ENCODE peak calls at places on chromosomes 16 and 17, in ten cellular contexts. O is NCI-H1930; J is adrenal gland; E is NCI-H748 treated with DMSO at 0.1 percent for 48 hours; A is fibroblast of lung; C is NCI-H2081; Q is HTR-8/SVneo; P is NCI-H1105; K is CD8-positive, alpha-beta memory T cell; S is HT-29. L is an unnamed sample.

GRCh38 chr17:58153046-58153445 is 4.9 kb downstream of the OR4D1 start:
- DNase-seq in O (no peak), J (no peak), E (no peak), A (no peak), C (no peak), Q (no peak), P (no peak), K (peak; percentile 33), S (no peak), L (peak; percentile 76)

GRCh38 chr17:17495448-17496188 is 577 bp downstream of the RASD1 start:
- DNase-seq in O (peak; percentile 24), J (peak; percentile 43), E (peak; percentile 57), A (peak; percentile 27), C (no peak), Q (no peak), P (peak; percentile 37), K (no peak), S (no peak), L (peak; percentile 54)

GRCh38 chr17:34852614-34853013 is 108.6 kb downstream of the CCT6B start:
- DNase-seq in O (no peak), J (no peak), E (no peak), A (no peak), C (no peak), Q (no peak), P (no peak), K (no peak), S (peak; percentile 25), L (no peak)

GRCh38 chr16:84176192-84177053 is 10.4 kb downstream of the TAF1C start:
- DNase-seq in O (no peak), J (no peak), E (no peak), A (no peak), C (no peak), Q (no peak), P (no peak), K (no peak), S (no peak), L (no peak)

GRCh38 chr17:83050651-83051422 is 28.6 kb upstream of the METRNL start:
- DNase-seq in O (no peak), J (no peak), E (peak; percentile 35), A (no peak), C (peak; percentile 77), Q (no peak), P (no peak), K (no peak), S (no peak), L (no peak)

GRCh38 chr17:74432484-74433391 is 850 bp downstream of the GPRC5C start:
- DNase-seq in O (no peak), J (no peak), E (no peak), A (no peak), C (no peak), Q (no peak), P (no peak), K (no peak), S (no peak), L (no peak)

GRCh38 chr17:64150237-64151015 is 20.5 kb upstream of the ERN1 start:
- DNase-seq in O (no peak), J (peak; percentile 75), E (no peak), A (no peak), C (no peak), Q (no peak), P (no peak), K (no peak), S (peak; percentile 23), L (no peak)

GRCh38 chr17:28457890-28458289 is 15.6 kb upstream of the SLC13A2 start:
- DNase-seq in O (no peak), J (no peak), E (no peak), A (no peak), C (no peak), Q (no peak), P (no peak), K (no peak), S (no peak), L (no peak)

GRCh38 chr17:21573961-21574610 is 118.2 kb upstream of the KCNJ18 start:
- DNase-seq in O (peak; percentile 75), J (peak; percentile 52), E (no peak), A (peak; percentile 26), C (no peak), Q (no peak), P (no peak), K (no peak), S (no peak), L (no peak)

GRCh38 chr17:44451832-44452231 is 51.4 kb downstream of the GPATCH8 start:
- DNase-seq in O (no peak), J (no peak), E (no peak), A (no peak), C (no peak), Q (no peak), P (no peak), K (no peak), S (no peak), L (no peak)

GRCh38 chr17:42871647-42872046 is 20.6 kb downstream of the AOC3 start:
- DNase-seq in O (no peak), J (no peak), E (no peak), A (no peak), C (no peak), Q (no peak), P (no peak), K (no peak), S (no peak), L (no peak)

GRCh38 chr17:68107373-68107772 is 71.8 kb downstream of the KPNA2 start:
- DNase-seq in O (no peak), J (no peak), E (no peak), A (no peak), C (no peak), Q (no peak), P (no peak), K (no peak), S (no peak), L (no peak)

GRCh38 chr16:22250522-22250921 is 44.4 kb downstream of the EEF2K start:
- DNase-seq in O (no peak), J (no peak), E (no peak), A (peak; percentile 34), C (no peak), Q (no peak), P (no peak), K (no peak), S (no peak), L (no peak)

GRCh38 chr16:81073560-81074330 is 3.3 kb downstream of the C16orf46 start:
- DNase-seq in O (no peak), J (no peak), E (no peak), A (no peak), C (no peak), Q (no peak), P (no peak), K (no peak), S (no peak), L (no peak)

GRCh38 chr17:9981344-9981915 is 76.4 kb upstream of the RCVRN start:
- DNase-seq in O (no peak), J (no peak), E (no peak), A (no peak), C (no peak), Q (no peak), P (no peak), K (no peak), S (no peak), L (no peak)

GRCh38 chr16:53458623-53459022 is 24.4 kb downstream of the RBL2 start:
- DNase-seq in O (no peak), J (no peak), E (no peak), A (no peak), C (no peak), Q (no peak), P (no peak), K (no peak), S (no peak), L (no peak)

GRCh38 chr16:60553316-60553801 is 1482.9 kb downstream of the CDH8 start:
- DNase-seq in O (no peak), J (no peak), E (no peak), A (no peak), C (no peak), Q (no peak), P (no peak), K (no peak), S (no peak), L (no peak)

GRCh38 chr16:61580579-61580978 is 455.7 kb downstream of the CDH8 start:
- DNase-seq in O (no peak), J (no peak), E (no peak), A (no peak), C (no peak), Q (no peak), P (no peak), K (no peak), S (no peak), L (no peak)

GRCh38 chr16:29820271-29820701 is at the start of gene MVP:
- DNase-seq in O (no peak), J (peak; percentile 68), E (no peak), A (peak; percentile 63), C (no peak), Q (no peak), P (no peak), K (peak; percentile 37), S (peak; percentile 75), L (peak; percentile 16)

GRCh38 chr17:60525624-60526514 is at the start of gene APPBP2:
- DNase-seq in O (peak; percentile 72), J (peak; percentile 88), E (peak; percentile 68), A (peak; percentile 87), C (peak; percentile 83), Q (peak; percentile 95), P (peak; percentile 66), K (peak; percentile 68), S (peak; percentile 85), L (peak; percentile 86)

GRCh38 chr16:27238016-27238587 is 30.5 kb downstream of the NSMCE1 start:
- DNase-seq in O (no peak), J (no peak), E (no peak), A (no peak), C (no peak), Q (no peak), P (no peak), K (peak; percentile 18), S (peak; percentile 39), L (no peak)

GRCh38 chr17:15457723-15458094 is 9.7 kb downstream of the CDRT4 start:
- DNase-seq in O (no peak), J (no peak), E (no peak), A (no peak), C (no peak), Q (no peak), P (no peak), K (no peak), S (no peak), L (no peak)

GRCh38 chr16:11328172-11329079 is 16.8 kb upstream of the RMI2 start:
- DNase-seq in O (no peak), J (peak; percentile 38), E (no peak), A (peak; percentile 96), C (no peak), Q (peak; percentile 90), P (no peak), K (peak; percentile 16), S (peak; percentile 28), L (peak; percentile 26)

GRCh38 chr16:68362314-68362913 is 51.6 kb downstream of the PRMT7 start:
- DNase-seq in O (no peak), J (no peak), E (no peak), A (no peak), C (no peak), Q (no peak), P (no peak), K (no peak), S (no peak), L (no peak)

GRCh38 chr16:50244140-50244503 is 22.2 kb upstream of the ADCY7 start:
- DNase-seq in O (no peak), J (no peak), E (no peak), A (peak; percentile 48), C (no peak), Q (no peak), P (no peak), K (no peak), S (no peak), L (no peak)